ENCODE peak calls at places on chromosomes 4 and X, in six cellular contexts. One of them, this sample, is unnamed.

GRCh38 chrX:118971552-118971951 is 2.9 kb upstream of the LONRF3 start:
- DNase-seq in amygdala: no peak
- DNase-seq in retina: no peak
- DNase-seq in stimulated activated CD8-positive, alpha-beta memory T cell treated with anti-CD3 and anti-CD28 coated beads, Interleukin-7, amount 100 ng/mL, for 4 hours: no peak
- DNase-seq in chondrocyte: no peak
- DNase-seq in neural crest cell: no peak
- DNase-seq in this sample: no peak

GRCh38 chrX:107626916-107627315 is 1.4 kb upstream of the PRPS1 start:
- DNase-seq in amygdala: no peak
- DNase-seq in retina: no peak
- DNase-seq in stimulated activated CD8-positive, alpha-beta memory T cell treated with anti-CD3 and anti-CD28 coated beads, Interleukin-7, amount 100 ng/mL, for 4 hours: no peak
- DNase-seq in chondrocyte: no peak
- DNase-seq in neural crest cell: no peak
- DNase-seq in this sample: no peak

GRCh38 chrX:12791253-12792228 is at the start of gene PRPS2:
- DNase-seq in amygdala: no peak
- DNase-seq in retina: peak
- DNase-seq in stimulated activated CD8-positive, alpha-beta memory T cell treated with anti-CD3 and anti-CD28 coated beads, Interleukin-7, amount 100 ng/mL, for 4 hours: peak
- DNase-seq in chondrocyte: no peak
- DNase-seq in neural crest cell: peak
- DNase-seq in this sample: no peak

GRCh38 chr4:81676552-81676951 is 204.8 kb upstream of the RASGEF1B start:
- DNase-seq in amygdala: no peak
- DNase-seq in retina: no peak
- DNase-seq in stimulated activated CD8-positive, alpha-beta memory T cell treated with anti-CD3 and anti-CD28 coated beads, Interleukin-7, amount 100 ng/mL, for 4 hours: no peak
- DNase-seq in chondrocyte: no peak
- DNase-seq in neural crest cell: no peak
- DNase-seq in this sample: no peak

GRCh38 chr4:149914521-149915115 is 99.0 kb upstream of the IQCM start:
- DNase-seq in amygdala: no peak
- DNase-seq in retina: peak
- DNase-seq in stimulated activated CD8-positive, alpha-beta memory T cell treated with anti-CD3 and anti-CD28 coated beads, Interleukin-7, amount 100 ng/mL, for 4 hours: no peak
- DNase-seq in chondrocyte: no peak
- DNase-seq in neural crest cell: peak
- DNase-seq in this sample: no peak

GRCh38 chrX:55007633-55008032 is 7.5 kb downstream of the APEX2 start:
- DNase-seq in amygdala: no peak
- DNase-seq in retina: no peak
- DNase-seq in stimulated activated CD8-positive, alpha-beta memory T cell treated with anti-CD3 and anti-CD28 coated beads, Interleukin-7, amount 100 ng/mL, for 4 hours: no peak
- DNase-seq in chondrocyte: no peak
- DNase-seq in neural crest cell: no peak
- DNase-seq in this sample: no peak

GRCh38 chr4:92599044-92599443 is 295.3 kb downstream of the GRID2 start:
- DNase-seq in amygdala: no peak
- DNase-seq in retina: no peak
- DNase-seq in stimulated activated CD8-positive, alpha-beta memory T cell treated with anti-CD3 and anti-CD28 coated beads, Interleukin-7, amount 100 ng/mL, for 4 hours: no peak
- DNase-seq in chondrocyte: no peak
- DNase-seq in neural crest cell: no peak
- DNase-seq in this sample: no peak

GRCh38 chr4:56424697-56425514 is 10.5 kb downstream of the PPAT start:
- DNase-seq in amygdala: no peak
- DNase-seq in retina: no peak
- DNase-seq in stimulated activated CD8-positive, alpha-beta memory T cell treated with anti-CD3 and anti-CD28 coated beads, Interleukin-7, amount 100 ng/mL, for 4 hours: no peak
- DNase-seq in chondrocyte: no peak
- DNase-seq in neural crest cell: no peak
- DNase-seq in this sample: no peak

GRCh38 chr4:155629183-155629825 is 37.3 kb upstream of the GUCY1A1 start:
- DNase-seq in amygdala: no peak
- DNase-seq in retina: no peak
- DNase-seq in stimulated activated CD8-positive, alpha-beta memory T cell treated with anti-CD3 and anti-CD28 coated beads, Interleukin-7, amount 100 ng/mL, for 4 hours: no peak
- DNase-seq in chondrocyte: no peak
- DNase-seq in neural crest cell: no peak
- DNase-seq in this sample: no peak

GRCh38 chr4:6909970-6910339 is 329 bp downstream of the TBC1D14 start:
- DNase-seq in amygdala: no peak
- DNase-seq in retina: peak
- DNase-seq in stimulated activated CD8-positive, alpha-beta memory T cell treated with anti-CD3 and anti-CD28 coated beads, Interleukin-7, amount 100 ng/mL, for 4 hours: no peak
- DNase-seq in chondrocyte: no peak
- DNase-seq in neural crest cell: peak
- DNase-seq in this sample: no peak

GRCh38 chr4:22454216-22454838 is 61.5 kb downstream of the ADGRA3 start:
- DNase-seq in amygdala: no peak
- DNase-seq in retina: no peak
- DNase-seq in stimulated activated CD8-positive, alpha-beta memory T cell treated with anti-CD3 and anti-CD28 coated beads, Interleukin-7, amount 100 ng/mL, for 4 hours: no peak
- DNase-seq in chondrocyte: no peak
- DNase-seq in neural crest cell: no peak
- DNase-seq in this sample: no peak

GRCh38 chr4:167290684-167291083 is 56.4 kb upstream of the SPOCK3 start:
- DNase-seq in amygdala: no peak
- DNase-seq in retina: no peak
- DNase-seq in stimulated activated CD8-positive, alpha-beta memory T cell treated with anti-CD3 and anti-CD28 coated beads, Interleukin-7, amount 100 ng/mL, for 4 hours: no peak
- DNase-seq in chondrocyte: no peak
- DNase-seq in neural crest cell: no peak
- DNase-seq in this sample: no peak

GRCh38 chr4:181138116-181138515 is 1105.1 kb upstream of the TENM3 start:
- DNase-seq in amygdala: no peak
- DNase-seq in retina: no peak
- DNase-seq in stimulated activated CD8-positive, alpha-beta memory T cell treated with anti-CD3 and anti-CD28 coated beads, Interleukin-7, amount 100 ng/mL, for 4 hours: no peak
- DNase-seq in chondrocyte: no peak
- DNase-seq in neural crest cell: no peak
- DNase-seq in this sample: no peak

GRCh38 chrX:153590961-153591956 is 7.7 kb downstream of the CCNQ start:
- DNase-seq in amygdala: no peak
- DNase-seq in retina: no peak
- DNase-seq in stimulated activated CD8-positive, alpha-beta memory T cell treated with anti-CD3 and anti-CD28 coated beads, Interleukin-7, amount 100 ng/mL, for 4 hours: no peak
- DNase-seq in chondrocyte: peak
- DNase-seq in neural crest cell: no peak
- DNase-seq in this sample: no peak

GRCh38 chr4:101238706-101239105 is 108.6 kb downstream of the PPP3CA start:
- DNase-seq in amygdala: no peak
- DNase-seq in retina: no peak
- DNase-seq in stimulated activated CD8-positive, alpha-beta memory T cell treated with anti-CD3 and anti-CD28 coated beads, Interleukin-7, amount 100 ng/mL, for 4 hours: no peak
- DNase-seq in chondrocyte: no peak
- DNase-seq in neural crest cell: no peak
- DNase-seq in this sample: no peak

GRCh38 chr4:7516773-7517144 is 82.0 kb upstream of the PSAPL1 start:
- DNase-seq in amygdala: no peak
- DNase-seq in retina: peak
- DNase-seq in stimulated activated CD8-positive, alpha-beta memory T cell treated with anti-CD3 and anti-CD28 coated beads, Interleukin-7, amount 100 ng/mL, for 4 hours: no peak
- DNase-seq in chondrocyte: no peak
- DNase-seq in neural crest cell: no peak
- DNase-seq in this sample: no peak

GRCh38 chrX:10111364-10112148 is 45.2 kb upstream of the CLCN4 start:
- DNase-seq in amygdala: no peak
- DNase-seq in retina: no peak
- DNase-seq in stimulated activated CD8-positive, alpha-beta memory T cell treated with anti-CD3 and anti-CD28 coated beads, Interleukin-7, amount 100 ng/mL, for 4 hours: peak
- DNase-seq in chondrocyte: no peak
- DNase-seq in neural crest cell: no peak
- DNase-seq in this sample: no peak

GRCh38 chrX:103918050-103918449 is 44.4 kb upstream of the TMSB15B start:
- DNase-seq in amygdala: no peak
- DNase-seq in retina: peak
- DNase-seq in stimulated activated CD8-positive, alpha-beta memory T cell treated with anti-CD3 and anti-CD28 coated beads, Interleukin-7, amount 100 ng/mL, for 4 hours: peak
- DNase-seq in chondrocyte: no peak
- DNase-seq in neural crest cell: peak
- DNase-seq in this sample: no peak

GRCh38 chrX:46573896-46574336 is 351 bp downstream of the CHST7 start:
- DNase-seq in amygdala: no peak
- DNase-seq in retina: no peak
- DNase-seq in stimulated activated CD8-positive, alpha-beta memory T cell treated with anti-CD3 and anti-CD28 coated beads, Interleukin-7, amount 100 ng/mL, for 4 hours: peak
- DNase-seq in chondrocyte: peak
- DNase-seq in neural crest cell: peak
- DNase-seq in this sample: no peak

GRCh38 chr4:26342328-26343040 is 21.7 kb downstream of the RBPJ start:
- DNase-seq in amygdala: no peak
- DNase-seq in retina: no peak
- DNase-seq in stimulated activated CD8-positive, alpha-beta memory T cell treated with anti-CD3 and anti-CD28 coated beads, Interleukin-7, amount 100 ng/mL, for 4 hours: no peak
- DNase-seq in chondrocyte: no peak
- DNase-seq in neural crest cell: no peak
- DNase-seq in this sample: no peak

GRCh38 chr4:102500371-102501175 is 586 bp upstream of the NFKB1 start:
- DNase-seq in amygdala: no peak
- DNase-seq in retina: peak
- DNase-seq in stimulated activated CD8-positive, alpha-beta memory T cell treated with anti-CD3 and anti-CD28 coated beads, Interleukin-7, amount 100 ng/mL, for 4 hours: no peak
- DNase-seq in chondrocyte: no peak
- DNase-seq in neural crest cell: peak
- DNase-seq in this sample: no peak

This sample was measured in SIG-M5.